ENCODE peak calls at places on chromosomes 2 and 18, in seven cellular contexts. N is left ventricle myocardium inferior, C is heart right ventricle, F is thyroid gland, R is A549, H is adrenal gland, U is GM12878. J is an unnamed sample.

GRCh38 chr18:75456277-75456676 is 28.8 kb upstream of the SMIM21 start:
- DNase-seq in N (no peak), H (no peak), R (no peak), F (peak; percentile 7), U (no peak), C (no peak), J (no peak)

GRCh38 chr2:205650931-205651330 is 31.4 kb upstream of the NRP2 start:
- DNase-seq in F (no peak), C (no peak), U (no peak), H (no peak), R (no peak), N (no peak), J (no peak)

GRCh38 chr2:231069379-231070054 is 12.8 kb downstream of the PSMD1 start:
- DNase-seq in N (no peak), C (no peak), H (no peak), R (no peak), F (no peak), U (no peak), J (no peak)

GRCh38 chr18:9708057-9708881 is at the start of gene RAB31:
- DNase-seq in N (peak; percentile 81), R (peak; percentile 44), F (peak; percentile 76), C (peak; percentile 86), U (no peak), H (peak; percentile 87), J (peak; percentile 77)

GRCh38 chr2:158359846-158360245 is 96.7 kb downstream of the CCDC148 start:
- DNase-seq in U (no peak), H (no peak), C (no peak), N (no peak), F (no peak), R (no peak), J (no peak)

GRCh38 chr18:58534535-58535301 is 94.2 kb downstream of the ALPK2 start:
- DNase-seq in C (no peak), F (no peak), N (no peak), U (no peak), H (no peak), R (no peak), J (no peak)

GRCh38 chr2:220789961-220790360 is 782.1 kb downstream of the EPHA4 start:
- DNase-seq in F (no peak), R (no peak), U (no peak), C (no peak), N (no peak), H (no peak), J (no peak)

GRCh38 chr18:57997820-57998219 is 46.2 kb upstream of the NEDD4L start:
- DNase-seq in R (no peak), H (no peak), U (no peak), F (no peak), N (no peak), C (no peak), J (no peak)

GRCh38 chr2:207122914-207123744 is 42.6 kb downstream of the KLF7 start:
- DNase-seq in U (no peak), F (no peak), C (no peak), H (no peak), N (no peak), R (no peak), J (no peak)

GRCh38 chr18:8696749-8697211 is 8.6 kb upstream of the MTCL1 start:
- DNase-seq in U (no peak), C (peak; percentile 79), N (peak; percentile 79), R (peak; percentile 60), F (peak; percentile 72), H (peak; percentile 81), J (peak; percentile 84)

GRCh38 chr2:102391530-102391929 is 31.4 kb upstream of the IL18RAP start:
- DNase-seq in N (no peak), U (peak; percentile 52), H (no peak), C (no peak), F (no peak), R (no peak), J (no peak)

GRCh38 chr2:210458395-210458794 is 18.2 kb downstream of the LANCL1 start:
- DNase-seq in N (no peak), C (no peak), H (no peak), R (no peak), F (no peak), U (no peak), J (no peak)

GRCh38 chr2:38751847-38752410 is 768 bp upstream of the SRSF7 start:
- DNase-seq in U (no peak), R (peak; percentile 48), C (no peak), F (no peak), N (no peak), H (no peak), J (no peak)

GRCh38 chr2:31606511-31606910 is 25.8 kb upstream of the SRD5A2 start:
- DNase-seq in N (no peak), F (no peak), H (no peak), C (no peak), R (no peak), U (no peak), J (no peak)

GRCh38 chr2:28567076-28567471 is 71.2 kb downstream of the PLB1 start:
- DNase-seq in U (no peak), N (no peak), H (no peak), F (peak; percentile 22), C (no peak), R (peak; percentile 30), J (no peak)

GRCh38 chr2:139055165-139055564 is 275.0 kb upstream of the NXPH2 start:
- DNase-seq in R (no peak), U (no peak), H (no peak), N (no peak), F (no peak), C (no peak), J (no peak)

GRCh38 chr2:217478831-217479435 is 523.9 kb downstream of the TNS1 start:
- DNase-seq in C (no peak), R (no peak), H (no peak), F (peak; percentile 87), U (no peak), N (no peak), J (no peak)

GRCh38 chr2:9451231-9451630 is 23.1 kb upstream of the IAH1 start:
- DNase-seq in R (no peak), N (no peak), H (no peak), F (no peak), C (no peak), U (no peak), J (no peak)

GRCh38 chr18:50849448-50849847 is 29.5 kb upstream of the ME2 start:
- DNase-seq in N (no peak), R (no peak), U (no peak), F (no peak), C (no peak), H (no peak), J (no peak)

GRCh38 chr2:175166216-175166824 is 1.7 kb downstream of the ATF2 start:
- DNase-seq in U (no peak), C (no peak), R (no peak), H (no peak), N (no peak), F (no peak), J (no peak)

GRCh38 chr2:178205853-178206516 is 11.7 kb downstream of the OSBPL6 start:
- DNase-seq in R (no peak), H (no peak), N (no peak), F (no peak), C (no peak), U (no peak), J (no peak)

GRCh38 chr2:106953779-106954178 is 67.8 kb upstream of the ST6GAL2 start:
- DNase-seq in H (no peak), N (no peak), F (no peak), C (no peak), U (no peak), R (no peak), J (no peak)

GRCh38 chr2:46276652-46277051 is 20.6 kb upstream of the EPAS1 start:
- DNase-seq in R (peak; percentile 33), U (no peak), N (no peak), F (no peak), H (no peak), C (no peak), J (no peak)

GRCh38 chr2:209049608-209050007 is 374.2 kb upstream of the MAP2 start:
- DNase-seq in U (no peak), N (no peak), R (no peak), F (no peak), H (no peak), C (no peak), J (no peak)

GRCh38 chr2:70188460-70188859 is 2.4 kb downstream of the C2orf42 start:
- DNase-seq in C (no peak), H (no peak), U (no peak), N (no peak), R (peak; percentile 27), F (no peak), J (no peak)

DNA sequence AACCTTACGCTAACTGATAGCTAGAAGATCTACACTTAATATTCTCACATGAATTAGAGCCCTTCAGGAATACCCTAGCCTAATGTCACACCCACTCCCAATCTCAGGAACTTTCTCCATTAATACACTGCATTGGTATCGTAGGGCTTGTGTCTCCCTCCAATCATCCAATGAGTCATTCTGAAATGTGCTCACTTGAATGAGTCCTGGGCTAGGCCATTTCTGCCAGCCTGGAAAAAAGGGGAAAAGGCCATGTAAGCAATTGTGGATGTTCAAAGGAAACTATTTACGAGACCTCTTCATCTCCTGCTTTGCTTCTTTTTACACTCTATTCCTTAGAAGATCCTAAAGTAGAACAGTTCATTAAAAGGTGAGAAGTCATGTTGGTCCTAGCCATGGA is 18.8 kb downstream of the ZEB2 start:
- DNase-seq in U (no peak), C (no peak), H (no peak), R (no peak), N (no peak), F (no peak), J (no peak)
- H3K4me1 ChIP-seq in U (no peaks in the 10 kb centered on the region), C (peaks cover 92% of the 10 kb centered on the region), H (peaks cover 70% of the 10 kb centered on the region), R (peaks cover 4% of the 10 kb centered on the region), N (peaks cover 67% of the 10 kb centered on the region), F (peaks cover 8% of the 10 kb centered on the region), J (no peaks in the 10 kb centered on the region)

GRCh38 chr2:233247744-233248143 is 3.7 kb upstream of the ATG16L1 start:
- DNase-seq in H (no peak), R (peak; percentile 61), N (no peak), C (no peak), F (no peak), U (no peak), J (no peak)
- H3K27ac ChIP-seq in H (no peak overlapping the region), R (peak overlapping the region; percentile 78), N (no peak overlapping the region), C (no peak overlapping the region), F (no peak overlapping the region), U (no peak overlapping the region), J (no peak overlapping the region)

DNA sequence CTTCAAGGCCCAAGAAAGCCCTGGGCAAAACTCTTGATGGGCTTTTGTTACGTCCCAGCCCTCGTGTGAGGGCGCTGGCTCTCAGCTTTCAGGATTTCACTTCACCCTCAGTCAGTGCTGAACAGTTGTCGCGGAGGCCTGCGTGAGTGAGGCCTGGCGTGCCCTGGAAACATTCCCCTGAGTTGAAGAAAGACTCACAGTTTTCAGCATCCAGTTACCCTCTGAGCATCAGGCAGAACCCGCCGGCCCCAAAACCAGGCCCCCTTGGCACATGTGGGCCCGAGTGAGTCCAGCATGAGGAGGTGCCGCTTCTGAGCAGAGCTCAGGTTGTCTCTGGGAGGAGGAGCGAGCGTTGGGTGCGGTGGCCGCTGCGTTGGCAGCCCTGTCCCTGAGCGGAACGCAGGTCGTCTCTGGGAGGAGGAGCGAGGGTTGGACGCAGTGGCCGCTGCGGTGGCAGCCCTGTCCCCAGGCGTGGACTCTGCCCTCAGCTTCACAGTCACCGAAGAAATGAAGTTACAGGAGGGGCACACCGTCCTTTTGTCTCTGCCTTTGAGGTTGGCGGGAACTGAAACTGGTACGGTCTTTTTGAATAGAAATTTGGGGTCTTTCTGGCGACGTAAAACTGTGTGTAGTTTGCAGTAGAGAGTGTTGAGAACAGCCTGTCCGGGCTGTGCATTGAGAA is at the start of gene NEU4:
- DNase-seq in U (no peak), C (no peak), R (no peak), H (no peak), F (peak; percentile 44), N (peak; percentile 11), J (no peak)
- TF ChIP-seq CTCF in U (no peak), C (no peak), R (no peak), H (no peak), F (no peak), N (no peak), J (no peak)

GRCh38 chr2:150618215-150618905 is 130.9 kb upstream of the RND3 start:
- DNase-seq in H (no peak), C (no peak), F (no peak), R (no peak), N (no peak), U (no peak), J (no peak)
- H3K4me1 ChIP-seq in H (peaks cover 40% of the 10 kb centered on the region), C (peaks cover 26% of the 10 kb centered on the region), F (peaks cover 3% of the 10 kb centered on the region), R (peaks cover 36% of the 10 kb centered on the region), N (peaks cover 36% of the 10 kb centered on the region), U (no peaks in the 10 kb centered on the region), J (no peaks in the 10 kb centered on the region)